ENCODE peak calls at places on chromosomes 16 and 17, in six cellular contexts. W, X, Y, O, N and Z are unnamed samples.

GRCh38 chr17:2710804-2711607 is 558 bp downstream of the CLUH start:
- DNase-seq in W (no peak), X (no peak), Y (peak), O (no peak), N (peak), Z (no peak)

GRCh38 chr17:17872468-17873345 is 35.9 kb upstream of the SREBF1 start:
- DNase-seq in W (no peak), X (no peak), Y (no peak), O (no peak), N (no peak), Z (peak)

GRCh38 chr17:62880120-62880519 is 72.0 kb upstream of the MARCHF10 start:
- DNase-seq in W (no peak), X (no peak), Y (no peak), O (peak), N (no peak), Z (no peak)

GRCh38 chr17:16108386-16108785 is 106.9 kb downstream of the NCOR1 start:
- DNase-seq in W (no peak), X (no peak), Y (no peak), O (no peak), N (no peak), Z (no peak)

GRCh38 chr16:35325936-35326335 is 1866.5 kb downstream of the TP53TG3F start:
- DNase-seq in W (no peak), X (no peak), Y (no peak), O (no peak), N (no peak), Z (no peak)

GRCh38 chr17:11241611-11242226 is 706 bp downstream of the SHISA6 start:
- DNase-seq in W (no peak), X (no peak), Y (no peak), O (no peak), N (peak), Z (no peak)

GRCh38 chr17:77834170-77835115 is 124.1 kb upstream of the TNRC6C start:
- DNase-seq in W (no peak), X (peak), Y (peak), O (peak), N (peak), Z (peak)

GRCh38 chr17:8965394-8966168 is at the start of gene PIK3R5:
- DNase-seq in W (peak), X (no peak), Y (no peak), O (peak), N (peak), Z (peak)

GRCh38 chr17:35568561-35568960 is 7.9 kb upstream of the SLFN14 start:
- DNase-seq in W (no peak), X (no peak), Y (peak), O (peak), N (peak), Z (peak)

GRCh38 chr16:57672824-57673223 is 4.7 kb downstream of the ADGRG3 start:
- DNase-seq in W (no peak), X (no peak), Y (no peak), O (no peak), N (no peak), Z (no peak)

GRCh38 chr17:9329251-9329921 is 246.2 kb downstream of the STX8 start:
- DNase-seq in W (no peak), X (no peak), Y (no peak), O (no peak), N (no peak), Z (no peak)

GRCh38 chr16:19223235-19223847 is 55.3 kb downstream of the SYT17 start:
- DNase-seq in W (peak), X (no peak), Y (peak), O (peak), N (no peak), Z (no peak)

GRCh38 chr17:77728022-77728671 is 230.4 kb upstream of the TNRC6C start:
- DNase-seq in W (no peak), X (no peak), Y (peak), O (no peak), N (peak), Z (no peak)

GRCh38 chr16:71537643-71538042 is 11.4 kb downstream of the CHST4 start:
- DNase-seq in W (no peak), X (peak), Y (peak), O (peak), N (peak), Z (no peak)

GRCh38 chr17:15934866-15935265 is 10.1 kb upstream of the ADORA2B start:
- DNase-seq in W (no peak), X (no peak), Y (no peak), O (no peak), N (no peak), Z (no peak)

GRCh38 chr17:79771276-79771675 is 6.7 kb upstream of the CBX2 start:
- DNase-seq in W (no peak), X (no peak), Y (no peak), O (no peak), N (no peak), Z (no peak)

GRCh38 chr16:53065436-53066165 is 10.8 kb downstream of the CHD9 start:
- DNase-seq in W (no peak), X (no peak), Y (no peak), O (no peak), N (no peak), Z (no peak)

GRCh38 chr16:23072769-23073549 is 76.3 kb downstream of the USP31 start:
- DNase-seq in W (no peak), X (no peak), Y (no peak), O (no peak), N (peak), Z (no peak)

GRCh38 chr17:11852231-11852630 is 145.0 kb downstream of the ZNF18 start:
- DNase-seq in W (no peak), X (no peak), Y (no peak), O (no peak), N (no peak), Z (no peak)

GRCh38 chr17:34850964-34851363 is 110.3 kb downstream of the CCT6B start:
- DNase-seq in W (no peak), X (no peak), Y (no peak), O (no peak), N (no peak), Z (no peak)

GRCh38 chr16:27429330-27429871 is 27.4 kb downstream of the IL21R start:
- DNase-seq in W (no peak), X (no peak), Y (no peak), O (no peak), N (no peak), Z (no peak)

GRCh38 chr17:50109207-50109606 is 14.1 kb downstream of the PDK2 start:
- DNase-seq in W (no peak), X (no peak), Y (no peak), O (no peak), N (no peak), Z (no peak)

GRCh38 chr17:10171057-10171456 is 27.3 kb downstream of the GAS7 start:
- DNase-seq in W (no peak), X (no peak), Y (no peak), O (no peak), N (no peak), Z (no peak)

GRCh38 chr16:11298143-11298900 is 17.2 kb upstream of the PRM1 start:
- DNase-seq in W (no peak), X (no peak), Y (no peak), O (no peak), N (no peak), Z (peak)

GRCh38 chr16:12178251-12178990 is 201.9 kb downstream of the SNX29 start:
- DNase-seq in W (no peak), X (no peak), Y (no peak), O (no peak), N (no peak), Z (no peak)

GRCh38 chr16:85563515-85564276 is 49.4 kb upstream of the GSE1 start:
- DNase-seq in W (no peak), X (no peak), Y (peak), O (peak), N (peak), Z (no peak)

GRCh38 chr17:29617481-29618271 is 5.0 kb downstream of the CORO6 start:
- DNase-seq in W (no peak), X (peak), Y (peak), O (peak), N (no peak), Z (peak)
- H3K27ac ChIP-seq in W (no peak), X (peak), Y (no peak), O (peak), N (no peak), Z (peak)

GRCh38 chr16:1494711-1495110 is 1.6 kb downstream of the TELO2 start:
- DNase-seq in W (no peak), X (no peak), Y (no peak), O (no peak), N (no peak), Z (no peak)
- TF ChIP-seq GABPA in W (no peak), X (no peak), Y (no peak), O (no peak), N (no peak), Z (no peak)

GRCh38 chr16:66651474-66651765 is 45.1 kb downstream of the CMTM4 start:
- DNase-seq in W (no peak), X (no peak), Y (no peak), O (no peak), N (no peak), Z (no peak)
- H3K27ac ChIP-seq in W (no peak), X (no peak), Y (no peak), O (no peak), N (no peak), Z (no peak)

GRCh38 chr17:12964840-12965239 is 53.0 kb downstream of the ELAC2 start:
- DNase-seq in W (no peak), X (no peak), Y (no peak), O (no peak), N (no peak), Z (no peak)

GRCh38 chr17:12963505-12963904 is 54.3 kb downstream of the ELAC2 start:
- DNase-seq in W (no peak), X (no peak), Y (no peak), O (no peak), N (no peak), Z (no peak)

GRCh38 chr17:12965988-12966387 is 51.8 kb downstream of the ELAC2 start:
- DNase-seq in W (no peak), X (no peak), Y (no peak), O (no peak), N (no peak), Z (no peak)

GRCh38 chr17:12966413-12966812 is 51.4 kb downstream of the ELAC2 start:
- DNase-seq in W (no peak), X (no peak), Y (no peak), O (no peak), N (no peak), Z (no peak)

GRCh38 chr17:12964162-12964561 is 53.7 kb downstream of the ELAC2 start:
- DNase-seq in W (no peak), X (no peak), Y (no peak), O (no peak), N (no peak), Z (no peak)
- TF ChIP-seq GABPA in W (no peak), X (no peak), Y (no peak), O (no peak), N (no peak), Z (no peak)

DNA sequence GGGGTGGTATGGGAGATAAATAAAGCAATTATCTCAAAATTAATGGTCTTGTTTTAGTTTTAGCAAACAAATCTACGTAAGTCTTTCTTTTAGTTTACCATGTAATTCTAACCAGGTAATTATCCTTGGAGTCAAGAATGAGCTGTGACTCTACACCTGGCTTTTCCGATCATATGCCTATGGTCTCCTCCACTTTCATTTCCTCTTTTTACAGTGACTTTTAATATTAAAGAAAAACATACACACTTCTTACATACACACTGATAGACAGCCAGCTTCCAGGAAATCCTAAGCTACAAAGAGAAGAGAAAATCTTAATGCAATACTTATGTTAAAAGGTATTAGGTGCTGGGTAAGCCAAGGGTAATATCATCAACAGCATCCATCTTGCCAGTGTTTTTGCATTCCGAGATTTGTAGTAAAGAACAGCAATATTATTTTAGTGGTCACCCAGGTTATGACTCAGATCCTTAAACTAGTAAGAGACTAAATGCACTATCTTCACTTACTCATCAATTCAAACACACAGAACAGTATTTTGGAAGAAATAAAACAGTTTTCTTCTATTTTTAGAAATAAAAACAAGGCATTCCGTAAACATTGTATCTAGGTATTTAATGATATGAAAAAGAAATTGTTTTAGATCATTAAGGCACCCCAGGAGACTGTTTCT is 4.4 kb upstream of the IRX5 start:
- DNase-seq in W (no peak), X (no peak), Y (no peak), O (no peak), N (no peak), Z (peak)
- H3K27ac ChIP-seq in W (no peak), X (no peak), Y (no peak), O (no peak), N (peak), Z (peak)

GRCh38 chr16:82867425-82867824 is 240.7 kb downstream of the CDH13 start:
- DNase-seq in W (no peak), X (no peak), Y (no peak), O (no peak), N (no peak), Z (no peak)
- TF ChIP-seq GABPA in W (no peak), X (no peak), Y (no peak), O (no peak), N (no peak), Z (no peak)